ENCODE peak calls at places on chromosomes 16 and 17, in six cellular contexts. P is pulmonary artery endothelial cell; R is CD4-positive, alpha-beta T cell; F is EH; G is skeletal muscle cell; Z is HEK293T. B is an unnamed sample.

GRCh38 chr17:81228420-81228819 is 5.7 kb upstream of the CEP131 start:
- DNase-seq in P (no peak), R (no peak), F (no peak), G (no peak), Z (no peak), B (no peak)

GRCh38 chr16:17270683-17271109 is 200.1 kb downstream of the XYLT1 start:
- DNase-seq in P (no peak), R (no peak), F (no peak), G (no peak), Z (no peak), B (no peak)

GRCh38 chr17:73340093-73340596 is 28.3 kb upstream of the CDC42EP4 start:
- DNase-seq in P (no peak), R (no peak), F (peak), G (peak), Z (no peak), B (no peak)

GRCh38 chr17:62791235-62792121 is 16.6 kb downstream of the MARCHF10 start:
- DNase-seq in P (no peak), R (no peak), F (peak), G (peak), Z (no peak), B (peak)

GRCh38 chr16:55835578-55835977 is 2.7 kb upstream of the CES1 start:
- DNase-seq in P (no peak), R (no peak), F (no peak), G (no peak), Z (no peak), B (no peak)

GRCh38 chr16:78446486-78446885 is 347.0 kb downstream of the WWOX start:
- DNase-seq in P (no peak), R (no peak), F (no peak), G (no peak), Z (no peak), B (no peak)

GRCh38 chr17:79732804-79733691 is 2.3 kb downstream of the ENPP7 start:
- DNase-seq in P (no peak), R (no peak), F (peak), G (no peak), Z (no peak), B (no peak)

GRCh38 chr17:40291311-40291710 is 3.6 kb downstream of the CDC6 start:
- DNase-seq in P (no peak), R (no peak), F (no peak), G (no peak), Z (no peak), B (no peak)

GRCh38 chr17:77131919-77132318 is 8.8 kb upstream of the SEC14L1 start:
- DNase-seq in P (no peak), R (no peak), F (peak), G (peak), Z (no peak), B (no peak)

GRCh38 chr16:78980825-78981224 is 619.7 kb downstream of the MAF start:
- DNase-seq in P (no peak), R (no peak), F (no peak), G (no peak), Z (no peak), B (no peak)

GRCh38 chr17:80682372-80682771 is 137.7 kb downstream of the RPTOR start:
- DNase-seq in P (no peak), R (no peak), F (no peak), G (no peak), Z (no peak), B (no peak)

GRCh38 chr17:60729854-60730253 is 52.2 kb downstream of the BCAS3 start:
- DNase-seq in P (no peak), R (no peak), F (no peak), G (no peak), Z (no peak), B (no peak)

GRCh38 chr17:78538033-78538776 is 39.0 kb downstream of the DNAH17 start:
- DNase-seq in P (no peak), R (no peak), F (no peak), G (no peak), Z (no peak), B (no peak)

GRCh38 chr16:53224932-53225533 is 170.2 kb downstream of the CHD9 start:
- DNase-seq in P (no peak), R (no peak), F (peak), G (no peak), Z (no peak), B (no peak)

GRCh38 chr17:27466748-27467375 is 10.6 kb downstream of the KSR1 start:
- DNase-seq in P (no peak), R (peak), F (no peak), G (no peak), Z (no peak), B (no peak)

GRCh38 chr16:763386-763785 is 2.9 kb downstream of the MSLN start:
- DNase-seq in P (no peak), R (no peak), F (no peak), G (no peak), Z (no peak), B (no peak)

GRCh38 chr17:61413654-61414133 is 14.1 kb downstream of the TBX2 start:
- DNase-seq in P (no peak), R (no peak), F (no peak), G (no peak), Z (no peak), B (no peak)

GRCh38 chr17:41620583-41621434 is 3.6 kb downstream of the KRT17 start:
- DNase-seq in P (no peak), R (no peak), F (peak), G (no peak), Z (no peak), B (no peak)

GRCh38 chr17:19678581-19679418 is 30.2 kb downstream of the ALDH3A2 start:
- DNase-seq in P (no peak), R (no peak), F (no peak), G (no peak), Z (no peak), B (no peak)

GRCh38 chr16:55018881-55019280 is 88.2 kb downstream of the IRX5 start:
- DNase-seq in P (no peak), R (no peak), F (no peak), G (no peak), Z (no peak), B (no peak)

GRCh38 chr17:38752930-38753506 is 477 bp downstream of the PSMB3 start:
- DNase-seq in P (no peak), R (no peak), F (no peak), G (no peak), Z (no peak), B (no peak)

GRCh38 chr17:36812762-36813161 is 124.5 kb upstream of the LHX1 start:
- DNase-seq in P (no peak), R (no peak), F (no peak), G (no peak), Z (no peak), B (no peak)

GRCh38 chr16:56807011-56807675 is 57.9 kb upstream of the SLC12A3 start:
- DNase-seq in P (peak), R (no peak), F (peak), G (no peak), Z (no peak), B (no peak)

GRCh38 chr17:61201211-61201610 is 198.4 kb upstream of the TBX2 start:
- DNase-seq in P (no peak), R (no peak), F (peak), G (peak), Z (no peak), B (no peak)

GRCh38 chr16:1492082-1492922 is 858 bp upstream of the TELO2 start:
- DNase-seq in P (no peak), R (no peak), F (no peak), G (no peak), Z (no peak), B (no peak)

GRCh38 chr16:21083729-21084268 is 66.8 kb downstream of the DNAH3 start:
- DNase-seq in P (peak), R (peak), F (peak), G (no peak), Z (peak), B (no peak)

GRCh38 chr17:57033296-57033695 is 51.8 kb upstream of the AKAP1 start:
- DNase-seq in P (no peak), R (no peak), F (peak), G (no peak), Z (no peak), B (peak)

GRCh38 chr17:4161179-4161559 is 18.2 kb downstream of the CYB5D2 start:
- DNase-seq in P (peak), R (no peak), F (peak), G (peak), Z (peak), B (peak)

GRCh38 chr17:18259621-18260331 is 686 bp upstream of the MIEF2 start:
- DNase-seq in P (no peak), R (no peak), F (peak), G (no peak), Z (no peak), B (no peak)

GRCh38 chr17:38885728-38886642 is 16.1 kb downstream of the LASP1 start:
- DNase-seq in P (no peak), R (no peak), F (no peak), G (no peak), Z (no peak), B (no peak)

GRCh38 chr16:22770866-22771265 is 43.1 kb upstream of the HS3ST2 start:
- DNase-seq in P (no peak), R (no peak), F (no peak), G (no peak), Z (no peak), B (no peak)

GRCh38 chr17:36731091-36731490 is 129.7 kb downstream of the MRM1 start:
- DNase-seq in P (no peak), R (no peak), F (no peak), G (no peak), Z (no peak), B (no peak)

GRCh38 chr17:61412860-61413653 is 13.4 kb downstream of the TBX2 start:
- DNase-seq in P (no peak), R (no peak), F (no peak), G (no peak), Z (no peak), B (no peak)

GRCh38 chr16:88039591-88039990 is 88.4 kb downstream of the BANP start:
- DNase-seq in P (no peak), R (no peak), F (no peak), G (no peak), Z (no peak), B (no peak)

GRCh38 chr16:67517661-67518423 is 10.8 kb upstream of the RIPOR1 start:
- DNase-seq in P (no peak), R (no peak), F (no peak), G (no peak), Z (no peak), B (no peak)

GRCh38 chr16:35305476-35305875 is 1846.1 kb downstream of the TP53TG3F start:
- DNase-seq in P (no peak), R (no peak), F (no peak), G (no peak), Z (no peak), B (no peak)

GRCh38 chr17:37546242-37546641 is 56.6 kb downstream of the DUSP14 start:
- DNase-seq in P (no peak), R (no peak), F (no peak), G (no peak), Z (no peak), B (no peak)

GRCh38 chr17:75783803-75784472 is 668 bp upstream of the UNK start:
- DNase-seq in P (no peak), R (peak), F (no peak), G (no peak), Z (no peak), B (no peak)

GRCh38 chr16:46884513-46885293 is 541 bp downstream of the GPT2 start:
- DNase-seq in P (no peak), R (no peak), F (peak), G (no peak), Z (peak), B (no peak)